ENCODE peak calls at places on chromosomes 3 and 15, in ten cellular contexts. M is esophagus muscularis mucosa, B is HCT116, S is GM12878, N is stomach, T is transverse colon, E is upper lobe of left lung, X is prostate gland, O is sigmoid colon, A is suprapubic skin. F is an unnamed sample.

GRCh38 chr3:152857082-152857481 is 22.2 kb downstream of the P2RY1 start:
- DNase-seq in O (no peak), S (no peak), N (no peak), M (no peak), X (no peak), T (no peak), E (peak; percentile 55), B (no peak), A (no peak), F (no peak)

GRCh38 chr3:17894434-17895060 is 152.1 kb upstream of the TBC1D5 start:
- DNase-seq in M (no peak), T (peak; percentile 57), E (peak; percentile 25), X (peak; percentile 39), B (peak; percentile 56), O (no peak), S (no peak), A (no peak), N (peak; percentile 36), F (no peak)

GRCh38 chr15:84840741-84841429 is 23.7 kb downstream of the ALPK3 start:
- DNase-seq in M (no peak), E (peak; percentile 93), O (peak; percentile 93), N (peak; percentile 92), S (no peak), B (peak; percentile 29), A (peak; percentile 64), T (peak; percentile 64), X (no peak), F (no peak)

GRCh38 chr3:141405025-141405424 is 36.7 kb downstream of the ZBTB38 start:
- DNase-seq in N (no peak), X (no peak), T (no peak), E (no peak), S (no peak), O (no peak), M (no peak), A (no peak), B (no peak), F (no peak)

GRCh38 chr3:194983121-194983520 is 287.8 kb downstream of the XXYLT1 start:
- DNase-seq in M (no peak), B (no peak), E (no peak), O (no peak), A (no peak), S (no peak), T (no peak), N (no peak), X (no peak), F (no peak)

GRCh38 chr3:186487819-186488218 is 56.4 kb downstream of the CRYGS start:
- DNase-seq in B (no peak), O (no peak), N (no peak), E (no peak), T (no peak), M (no peak), X (no peak), S (no peak), A (no peak), F (no peak)

GRCh38 chr3:122258757-122259371 is 66.2 kb upstream of the CSTA start:
- DNase-seq in N (peak; percentile 67), E (peak; percentile 84), B (peak; percentile 53), M (no peak), S (peak; percentile 83), T (peak; percentile 71), X (peak; percentile 21), O (no peak), A (no peak), F (no peak)

GRCh38 chr3:11625376-11626083 is 18.2 kb downstream of the VGLL4 start:
- DNase-seq in X (no peak), A (no peak), M (no peak), E (no peak), B (no peak), O (no peak), S (no peak), T (no peak), N (no peak), F (no peak)

GRCh38 chr3:99999541-99999940 is 114.8 kb downstream of the FILIP1L start:
- DNase-seq in S (no peak), M (no peak), A (no peak), B (no peak), E (no peak), O (no peak), N (no peak), X (no peak), T (no peak), F (no peak)

GRCh38 chr3:171320721-171321120 is 139.5 kb downstream of the TNIK start:
- DNase-seq in A (no peak), E (peak; percentile 47), B (no peak), M (no peak), X (no peak), T (no peak), O (peak; percentile 73), N (no peak), S (no peak), F (no peak)

GRCh38 chr15:92968926-92969664 is 69.0 kb downstream of the CHD2 start:
- DNase-seq in M (no peak), X (no peak), N (no peak), E (no peak), S (no peak), B (no peak), A (no peak), O (no peak), T (no peak), F (no peak)

GRCh38 chr15:60338810-60339209 is 59.0 kb downstream of the ANXA2 start:
- DNase-seq in E (no peak), N (no peak), B (no peak), O (no peak), S (no peak), M (no peak), T (no peak), A (no peak), X (no peak), F (no peak)

GRCh38 chr15:100902436-100903190 is 16.5 kb upstream of the LRRK1 start:
- DNase-seq in T (peak; percentile 83), S (no peak), N (peak; percentile 77), A (peak; percentile 89), O (peak; percentile 97), X (peak; percentile 97), E (peak; percentile 78), M (peak; percentile 94), B (no peak), F (no peak)
- TF ChIP-seq POLR2A in T (no peak), S (no peak), N (no peak), A (peak; percentile 15), O (no peak), X (no peak), E (no peak), M (no peak), B (no peak), F (no peak)

DNA sequence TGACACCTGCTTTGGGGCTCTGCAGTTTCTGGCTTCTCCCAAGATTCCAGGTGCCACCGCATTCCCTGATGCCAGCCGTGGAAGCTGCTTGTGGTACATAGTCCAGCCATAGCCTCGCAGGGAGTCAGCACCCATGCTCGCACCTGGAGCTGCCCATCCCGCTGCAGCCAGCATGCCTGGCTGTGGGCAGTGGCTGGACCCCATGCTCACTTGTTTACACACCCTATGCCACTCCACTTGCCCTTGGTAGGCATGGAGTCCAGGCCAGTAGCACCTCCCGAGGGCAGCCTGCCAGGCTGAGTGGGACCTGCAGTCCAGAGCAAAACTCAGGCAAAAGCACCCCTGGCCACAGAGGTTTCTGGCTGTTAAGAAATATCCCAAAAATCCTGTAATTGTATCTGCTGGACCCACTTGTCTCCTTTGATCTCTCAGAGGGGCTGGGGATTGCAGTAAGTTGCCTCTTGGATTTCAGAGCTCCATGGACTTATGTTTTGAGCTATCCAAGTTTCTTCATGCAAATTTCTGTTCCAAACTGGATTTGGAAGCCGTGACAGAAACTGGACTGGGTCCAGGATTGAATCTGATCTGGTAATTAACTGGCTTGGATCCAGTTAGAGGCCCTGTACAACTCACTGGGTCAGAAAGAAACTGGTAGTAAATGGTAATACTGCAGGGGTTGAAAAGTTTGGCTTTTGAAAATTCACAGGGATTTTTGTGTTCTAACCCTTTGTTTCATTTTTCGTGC is 149.3 kb downstream of the FMN1 start:
- DNase-seq in T (no peak), X (no peak), S (no peak), B (no peak), E (no peak), M (no peak), O (no peak), A (no peak), N (peak; percentile 48), F (no peak)
- H3K4me3 ChIP-seq in T (no peak overlapping the region), X (no peak overlapping the region), S (no peak overlapping the region), B (no peak overlapping the region), E (no peak overlapping the region), M (no peak overlapping the region), O (no peak overlapping the region), A (no peak overlapping the region), N (no peak overlapping the region), F (no peak overlapping the region)

GRCh38 chr3:49026536-49026935 is 2.7 kb downstream of the IMPDH2 start:
- DNase-seq in T (no peak), A (no peak), N (no peak), S (no peak), X (no peak), B (no peak), E (no peak), O (no peak), M (no peak), F (no peak)

GRCh38 chr3:49025793-49026520 is 3.2 kb downstream of the IMPDH2 start:
- DNase-seq in E (no peak), S (no peak), A (no peak), X (no peak), N (no peak), M (no peak), O (no peak), T (no peak), B (no peak), F (no peak)

GRCh38 chr3:49024449-49024848 is 2.5 kb downstream of the NDUFAF3 start:
- DNase-seq in O (no peak), A (no peak), B (no peak), S (no peak), N (no peak), T (no peak), M (no peak), X (no peak), E (no peak), F (no peak)

GRCh38 chr3:49023775-49024174 is 1.9 kb downstream of the NDUFAF3 start:
- DNase-seq in X (no peak), E (no peak), M (no peak), S (no peak), A (no peak), N (no peak), B (no peak), O (no peak), T (no peak), F (no peak)

GRCh38 chr3:49025005-49025792 is 3.3 kb downstream of the NDUFAF3 start:
- DNase-seq in B (no peak), X (no peak), A (no peak), E (no peak), S (no peak), O (no peak), M (no peak), T (no peak), N (no peak), F (no peak)
- TF ChIP-seq POLR2AphosphoS5 in B (peak; percentile 10), X (no peak), A (no peak), E (no peak), S (peak; percentile 75), O (no peak), M (no peak), T (no peak), N (no peak), F (no peak)

DNA sequence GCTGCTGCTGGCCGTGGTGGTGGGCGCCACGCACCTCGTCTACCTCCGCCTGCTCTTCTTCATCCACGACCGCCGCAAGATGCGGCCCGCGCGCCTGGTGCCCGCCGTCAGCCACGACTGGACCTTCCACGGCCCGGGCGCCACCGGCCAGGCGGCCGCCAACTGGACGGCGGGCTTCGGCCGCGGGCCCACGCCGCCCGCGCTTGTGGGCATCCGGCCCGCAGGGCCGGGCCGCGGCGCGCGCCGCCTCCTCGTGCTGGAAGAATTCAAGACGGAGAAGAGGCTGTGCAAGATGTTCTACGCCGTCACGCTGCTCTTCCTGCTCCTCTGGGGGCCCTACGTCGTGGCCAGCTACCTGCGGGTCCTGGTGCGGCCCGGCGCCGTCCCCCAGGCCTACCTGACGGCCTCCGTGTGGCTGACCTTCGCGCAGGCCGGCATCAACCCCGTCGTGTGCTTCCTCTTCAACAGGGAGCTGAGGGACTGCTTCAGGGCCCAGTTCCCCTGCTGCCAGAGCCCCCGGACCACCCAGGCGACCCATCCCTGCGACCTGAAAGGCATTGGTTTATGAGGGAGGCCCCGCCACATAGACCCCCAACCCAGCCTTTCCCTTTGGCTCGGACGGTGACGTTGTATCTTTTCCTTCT is 1.1 kb downstream of the GPR27 start:
- DNase-seq in M (no peak), E (no peak), X (no peak), A (no peak), S (no peak), T (no peak), B (no peak), O (no peak), N (no peak), F (no peak)
- TF ChIP-seq POLR2A in M (no peak), E (no peak), X (no peak), A (no peak), S (no peak), T (no peak), B (no peak), O (no peak), N (no peak), F (no peak)

F was measured in vagina.